ENCODE peak calls at places on chromosomes 3 and 15, in seven cellular contexts. G is trophoblast cell, R is IMR-90, O is H1, V is mesenchymal stem cell, N is mesendoderm, X is neuronal stem cell. J is an unnamed sample.

GRCh38 chr3:174821477-174821876 is 37.7 kb upstream of the NAALADL2 start:
- DNase-seq in N (peak), G (no peak), O (no peak), R (peak), V (peak), X (no peak), J (no peak)

GRCh38 chr3:23916152-23916885 is 471 bp downstream of the NKIRAS1 start:
- DNase-seq in R (no peak), G (peak), V (no peak), O (no peak), N (no peak), X (no peak), J (no peak)

GRCh38 chr15:88799341-88799740 is 3.9 kb upstream of the ACAN start:
- DNase-seq in N (no peak), X (no peak), G (no peak), R (no peak), V (no peak), O (no peak), J (no peak)

GRCh38 chr15:51907136-51907862 is 64.3 kb downstream of the LEO1 start:
- DNase-seq in O (no peak), N (peak), R (peak), G (peak), V (peak), X (no peak), J (no peak)

GRCh38 chr15:90851945-90852344 is 16.4 kb upstream of the FURIN start:
- DNase-seq in N (no peak), X (no peak), R (no peak), V (no peak), O (no peak), G (no peak), J (no peak)

GRCh38 chr15:85475317-85475701 is 94.9 kb downstream of the AKAP13 start:
- DNase-seq in X (no peak), G (no peak), N (no peak), O (no peak), R (no peak), V (no peak), J (no peak)

GRCh38 chr15:45100884-45101622 is 12.9 kb downstream of the DUOX2 start:
- DNase-seq in N (no peak), V (no peak), R (no peak), X (no peak), O (no peak), G (no peak), J (no peak)

GRCh38 chr3:10602769-10603768 is 97.7 kb upstream of the ATP2B2 start:
- DNase-seq in O (no peak), G (no peak), R (no peak), N (no peak), X (no peak), V (no peak), J (no peak)

GRCh38 chr3:169387751-169388696 is 275.5 kb downstream of the MECOM start:
- DNase-seq in X (no peak), R (no peak), V (no peak), N (peak), G (no peak), O (no peak), J (peak)

GRCh38 chr3:125072310-125072709 is 16.5 kb upstream of the HEG1 start:
- DNase-seq in N (no peak), V (no peak), O (no peak), X (no peak), R (peak), G (peak), J (no peak)

GRCh38 chr3:81581966-81582599 is 179.4 kb downstream of the GBE1 start:
- DNase-seq in R (peak), O (no peak), V (peak), G (peak), N (peak), X (no peak), J (no peak)

GRCh38 chr3:189288348-189289235 is 116.8 kb downstream of the TPRG1 start:
- DNase-seq in G (no peak), V (no peak), X (no peak), O (no peak), R (no peak), N (no peak), J (no peak)

GRCh38 chr3:128322030-128323022 is 144.4 kb downstream of the DNAJB8 start:
- DNase-seq in R (peak), G (peak), N (peak), V (peak), O (peak), X (no peak), J (peak)

GRCh38 chr15:70892912-70893560 is 410 bp downstream of the LRRC49 start:
- DNase-seq in O (no peak), G (no peak), X (no peak), V (peak), N (peak), R (peak), J (no peak)

GRCh38 chr3:194485876-194486539 is 794 bp downstream of the ATP13A3 start:
- DNase-seq in O (no peak), V (peak), X (no peak), N (no peak), G (peak), R (peak), J (no peak)

GRCh38 chr15:42118650-42119531 is 24.5 kb upstream of the PLA2G4D start:
- DNase-seq in N (peak), O (no peak), X (no peak), G (no peak), R (no peak), V (no peak), J (no peak)

GRCh38 chr3:194888916-194889315 is 203.2 kb downstream of the FAM43A start:
- DNase-seq in O (peak), N (no peak), G (no peak), X (no peak), V (no peak), R (no peak), J (peak)

GRCh38 chr3:156674911-156675743 is 737 bp downstream of the TIPARP start:
- DNase-seq in N (peak), V (peak), G (peak), O (peak), X (peak), R (peak), J (peak)

GRCh38 chr3:192851821-192852352 is 65.8 kb downstream of the MB21D2 start:
- DNase-seq in X (no peak), O (no peak), R (peak), G (peak), V (peak), N (no peak), J (no peak)

GRCh38 chr15:86550075-86550474 is 470.4 kb downstream of the AGBL1 start:
- DNase-seq in G (no peak), R (no peak), V (no peak), O (no peak), X (no peak), N (no peak), J (no peak)

GRCh38 chr3:57982561-57983243 is 25.5 kb upstream of the FLNB start:
- DNase-seq in R (no peak), X (no peak), G (no peak), O (no peak), N (no peak), V (no peak), J (no peak)

GRCh38 chr3:16961621-16962205 is 77.0 kb downstream of the PLCL2 start:
- DNase-seq in G (peak), R (no peak), N (peak), O (no peak), X (no peak), V (no peak), J (peak)

GRCh38 chr3:196124608-196125007 is 42.7 kb upstream of the TFRC start:
- DNase-seq in R (no peak), V (no peak), X (no peak), G (no peak), N (no peak), O (no peak), J (no peak)

DNA sequence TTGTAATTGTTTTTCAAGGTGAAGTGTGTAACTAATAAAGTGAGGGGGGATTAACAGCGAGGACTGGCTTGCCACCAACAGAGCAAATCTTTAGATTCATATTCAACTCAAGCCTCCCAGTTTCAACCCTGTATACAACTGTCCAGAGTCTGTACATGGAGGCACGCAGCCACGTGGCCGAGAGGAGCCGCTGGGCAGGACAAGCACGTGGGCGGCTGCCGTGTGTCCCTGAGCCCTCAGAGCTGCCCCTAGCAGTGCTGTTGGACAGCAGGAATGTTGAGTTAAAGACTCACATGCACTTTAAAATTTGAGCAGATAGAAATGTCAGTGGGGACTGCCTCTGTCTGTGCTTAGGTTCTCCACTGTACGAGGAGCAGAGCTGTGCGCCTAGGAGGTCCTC is 29.4 kb downstream of the ASB7 start:
- DNase-seq in N (no peak), G (no peak), R (no peak), X (no peak), O (no peak), V (no peak), J (no peak)
- H2BK5ac ChIP-seq in N (no peak), G (no peak), R (no peak), X (no peak), O (no peak), V (no peak), J (no peak)

GRCh38 chr3:13557926-13558325 is 9.0 kb downstream of the FBLN2 start:
- DNase-seq in N (no peak), O (no peak), R (no peak), V (no peak), X (no peak), G (no peak), J (no peak)

GRCh38 chr3:13557417-13557816 is 8.5 kb downstream of the FBLN2 start:
- DNase-seq in X (no peak), N (no peak), G (no peak), O (no peak), R (no peak), V (no peak), J (no peak)

GRCh38 chr3:13556937-13557336 is 8.0 kb downstream of the FBLN2 start:
- DNase-seq in N (no peak), G (no peak), O (no peak), V (no peak), X (no peak), R (no peak), J (no peak)

GRCh38 chr3:13555753-13556152 is 6.8 kb downstream of the FBLN2 start:
- DNase-seq in V (no peak), G (no peak), O (no peak), X (no peak), R (no peak), N (peak), J (no peak)

DNA sequence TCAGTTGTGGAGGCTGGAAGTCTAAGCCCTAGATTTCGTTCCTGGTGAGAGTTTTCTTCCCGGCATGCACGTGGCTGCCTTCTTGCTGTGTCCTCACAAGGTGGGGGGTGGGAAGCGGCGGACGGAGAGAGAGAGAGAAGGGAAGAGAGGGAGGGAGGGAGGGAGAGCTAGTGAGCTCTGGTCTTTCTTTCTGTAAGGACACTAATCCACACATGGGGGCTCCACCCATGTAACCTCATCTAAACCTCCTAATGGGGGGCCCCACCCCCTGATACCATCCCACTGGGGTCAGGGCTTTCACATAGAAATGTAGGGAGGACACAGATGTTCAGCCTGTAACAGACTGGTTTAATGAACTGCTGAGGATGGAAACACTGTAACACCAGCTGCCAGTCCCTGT is 7.3 kb downstream of the FBLN2 start:
- DNase-seq in G (no peak), R (no peak), O (no peak), V (no peak), N (peak), X (no peak), J (no peak)
- H2BK5ac ChIP-seq in G (no peak), R (no peak), O (peak), V (no peak), N (no peak), X (peak), J (no peak)

GRCh38 chr3:188262488-188262887 is 108.5 kb downstream of the LPP start:
- DNase-seq in O (no peak), V (no peak), X (no peak), R (no peak), G (no peak), N (no peak), J (no peak)
- H2BK5ac ChIP-seq in O (no peak), V (peak), X (no peak), R (peak), G (no peak), N (no peak), J (no peak)

GRCh38 chr3:43224405-43225073 is 61.8 kb upstream of the SNRK start:
- DNase-seq in G (no peak), N (no peak), X (no peak), R (no peak), O (no peak), V (no peak), J (no peak)
- H2BK5ac ChIP-seq in G (no peak), N (no peak), X (no peak), R (no peak), O (no peak), V (no peak), J (no peak)

DNA sequence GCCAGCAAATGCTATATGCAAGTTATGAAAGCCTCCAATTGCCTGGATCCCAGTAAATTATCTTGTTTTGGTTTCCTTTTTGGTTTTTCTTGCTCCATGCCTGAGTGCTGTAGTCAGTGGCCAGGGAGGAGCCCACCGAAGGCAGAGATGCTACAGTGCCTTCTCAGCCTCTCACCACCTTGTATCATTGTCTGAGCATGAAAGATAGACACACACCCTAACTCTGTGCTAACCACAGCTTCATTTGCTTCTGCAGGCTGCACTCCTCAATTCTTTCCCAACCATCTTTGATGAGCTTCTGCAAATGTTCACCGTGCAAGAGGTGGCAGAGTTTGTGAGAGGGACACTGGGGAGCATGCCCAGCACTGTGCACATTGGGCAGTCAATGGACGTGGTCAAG is 114.5 kb upstream of the MANF start:
- DNase-seq in V (no peak), G (no peak), R (no peak), N (no peak), X (no peak), O (no peak), J (no peak)
- H2BK5ac ChIP-seq in V (no peak), G (no peak), R (no peak), N (no peak), X (no peak), O (no peak), J (no peak)

GRCh38 chr3:170806141-170806540 is 63.9 kb downstream of the RPL22L1 start:
- DNase-seq in R (no peak), O (no peak), X (no peak), V (no peak), G (no peak), N (no peak), J (no peak)
- H2BK5ac ChIP-seq in R (no peak), O (no peak), X (no peak), V (no peak), G (no peak), N (no peak), J (no peak)